ENCODE peak calls at places on chromosomes 13 and 19, in ten cellular contexts. One of them, this sample, is unnamed.

GRCh38 chr19:10780368-10780767 is 55.6 kb downstream of the TMED1 start:
- DNase-seq in transverse colon: peak; percentile 42
- DNase-seq in activated T-helper 1 cell treated with Interleukin-2 at 50 U/mL for 16 hours: no peak
- DNase-seq in H54: peak; percentile 80
- DNase-seq in HAP-1: no peak
- DNase-seq in activated CD4-positive, alpha-beta memory T cell treated with anti-CD3 and anti-CD28 coated beads, Interleukin-2, amount 10 ng/mL, durations not matched to agents 7 days and 5 days: no peak
- DNase-seq in fibroblast of the conjunctiva: peak; percentile 67
- DNase-seq in effector CD4-positive, alpha-beta T cell: no peak
- DNase-seq in effector memory CD8-positive, alpha-beta T cell: no peak
- DNase-seq in NCI-H748 treated with DMSO at 0.1 percent for 48 hours: no peak
- DNase-seq in this sample: no peak

GRCh38 chr19:8566855-8567254 is 10.4 kb downstream of the MYO1F start:
- DNase-seq in effector CD4-positive, alpha-beta T cell: no peak
- DNase-seq in effector memory CD8-positive, alpha-beta T cell: no peak
- DNase-seq in transverse colon: no peak
- DNase-seq in fibroblast of the conjunctiva: no peak
- DNase-seq in activated CD4-positive, alpha-beta memory T cell treated with anti-CD3 and anti-CD28 coated beads, Interleukin-2, amount 10 ng/mL, durations not matched to agents 7 days and 5 days: no peak
- DNase-seq in H54: no peak
- DNase-seq in activated T-helper 1 cell treated with Interleukin-2 at 50 U/mL for 16 hours: no peak
- DNase-seq in NCI-H748 treated with DMSO at 0.1 percent for 48 hours: no peak
- DNase-seq in HAP-1: no peak
- DNase-seq in this sample: no peak

GRCh38 chr13:108342369-108343289 is 73.1 kb downstream of the TNFSF13B start:
- DNase-seq in fibroblast of the conjunctiva: peak; percentile 10
- DNase-seq in NCI-H748 treated with DMSO at 0.1 percent for 48 hours: peak; percentile 29
- DNase-seq in activated CD4-positive, alpha-beta memory T cell treated with anti-CD3 and anti-CD28 coated beads, Interleukin-2, amount 10 ng/mL, durations not matched to agents 7 days and 5 days: peak; percentile 30
- DNase-seq in effector memory CD8-positive, alpha-beta T cell: no peak
- DNase-seq in effector CD4-positive, alpha-beta T cell: peak; percentile 4
- DNase-seq in HAP-1: peak; percentile 4
- DNase-seq in H54: no peak
- DNase-seq in activated T-helper 1 cell treated with Interleukin-2 at 50 U/mL for 16 hours: no peak
- DNase-seq in transverse colon: no peak
- DNase-seq in this sample: peak; percentile 20

GRCh38 chr19:42079886-42080763 is 4.2 kb downstream of the ZNF574 start:
- DNase-seq in effector CD4-positive, alpha-beta T cell: no peak
- DNase-seq in H54: no peak
- DNase-seq in effector memory CD8-positive, alpha-beta T cell: no peak
- DNase-seq in NCI-H748 treated with DMSO at 0.1 percent for 48 hours: no peak
- DNase-seq in HAP-1: no peak
- DNase-seq in activated T-helper 1 cell treated with Interleukin-2 at 50 U/mL for 16 hours: no peak
- DNase-seq in transverse colon: no peak
- DNase-seq in fibroblast of the conjunctiva: no peak
- DNase-seq in activated CD4-positive, alpha-beta memory T cell treated with anti-CD3 and anti-CD28 coated beads, Interleukin-2, amount 10 ng/mL, durations not matched to agents 7 days and 5 days: no peak
- DNase-seq in this sample: no peak

GRCh38 chr13:104641309-104641708 is 1575.1 kb upstream of the SLC10A2 start:
- DNase-seq in HAP-1: no peak
- DNase-seq in NCI-H748 treated with DMSO at 0.1 percent for 48 hours: no peak
- DNase-seq in effector memory CD8-positive, alpha-beta T cell: no peak
- DNase-seq in effector CD4-positive, alpha-beta T cell: no peak
- DNase-seq in H54: no peak
- DNase-seq in activated T-helper 1 cell treated with Interleukin-2 at 50 U/mL for 16 hours: no peak
- DNase-seq in fibroblast of the conjunctiva: peak; percentile 8
- DNase-seq in activated CD4-positive, alpha-beta memory T cell treated with anti-CD3 and anti-CD28 coated beads, Interleukin-2, amount 10 ng/mL, durations not matched to agents 7 days and 5 days: no peak
- DNase-seq in transverse colon: no peak
- DNase-seq in this sample: no peak

GRCh38 chr19:8654591-8655339 is 24.3 kb downstream of the NFILZ start:
- DNase-seq in H54: peak; percentile 60
- DNase-seq in transverse colon: peak; percentile 50
- DNase-seq in HAP-1: peak; percentile 49
- DNase-seq in effector memory CD8-positive, alpha-beta T cell: peak; percentile 62
- DNase-seq in effector CD4-positive, alpha-beta T cell: peak; percentile 51
- DNase-seq in fibroblast of the conjunctiva: peak; percentile 12
- DNase-seq in activated CD4-positive, alpha-beta memory T cell treated with anti-CD3 and anti-CD28 coated beads, Interleukin-2, amount 10 ng/mL, durations not matched to agents 7 days and 5 days: peak; percentile 75
- DNase-seq in activated T-helper 1 cell treated with Interleukin-2 at 50 U/mL for 16 hours: peak; percentile 49
- DNase-seq in NCI-H748 treated with DMSO at 0.1 percent for 48 hours: no peak
- DNase-seq in this sample: peak; percentile 56

GRCh38 chr19:3190921-3191805 is 5.4 kb downstream of the NCLN start:
- DNase-seq in fibroblast of the conjunctiva: no peak
- DNase-seq in transverse colon: no peak
- DNase-seq in activated CD4-positive, alpha-beta memory T cell treated with anti-CD3 and anti-CD28 coated beads, Interleukin-2, amount 10 ng/mL, durations not matched to agents 7 days and 5 days: no peak
- DNase-seq in H54: no peak
- DNase-seq in HAP-1: no peak
- DNase-seq in activated T-helper 1 cell treated with Interleukin-2 at 50 U/mL for 16 hours: no peak
- DNase-seq in NCI-H748 treated with DMSO at 0.1 percent for 48 hours: no peak
- DNase-seq in effector CD4-positive, alpha-beta T cell: no peak
- DNase-seq in effector memory CD8-positive, alpha-beta T cell: no peak
- DNase-seq in this sample: no peak

GRCh38 chr13:106234656-106235055 is 300.8 kb downstream of the EFNB2 start:
- DNase-seq in activated T-helper 1 cell treated with Interleukin-2 at 50 U/mL for 16 hours: no peak
- DNase-seq in effector CD4-positive, alpha-beta T cell: no peak
- DNase-seq in NCI-H748 treated with DMSO at 0.1 percent for 48 hours: no peak
- DNase-seq in transverse colon: no peak
- DNase-seq in activated CD4-positive, alpha-beta memory T cell treated with anti-CD3 and anti-CD28 coated beads, Interleukin-2, amount 10 ng/mL, durations not matched to agents 7 days and 5 days: no peak
- DNase-seq in H54: no peak
- DNase-seq in HAP-1: no peak
- DNase-seq in fibroblast of the conjunctiva: no peak
- DNase-seq in effector memory CD8-positive, alpha-beta T cell: no peak
- DNase-seq in this sample: no peak

GRCh38 chr13:50685491-50685890 is 158.0 kb downstream of the DLEU7 start:
- DNase-seq in effector CD4-positive, alpha-beta T cell: no peak
- DNase-seq in NCI-H748 treated with DMSO at 0.1 percent for 48 hours: peak; percentile 57
- DNase-seq in HAP-1: peak; percentile 80
- DNase-seq in activated T-helper 1 cell treated with Interleukin-2 at 50 U/mL for 16 hours: no peak
- DNase-seq in transverse colon: peak; percentile 41
- DNase-seq in H54: no peak
- DNase-seq in activated CD4-positive, alpha-beta memory T cell treated with anti-CD3 and anti-CD28 coated beads, Interleukin-2, amount 10 ng/mL, durations not matched to agents 7 days and 5 days: no peak
- DNase-seq in fibroblast of the conjunctiva: peak; percentile 67
- DNase-seq in effector memory CD8-positive, alpha-beta T cell: no peak
- DNase-seq in this sample: no peak

GRCh38 chr13:77865588-77865987 is 53.0 kb downstream of the EDNRB start:
- DNase-seq in NCI-H748 treated with DMSO at 0.1 percent for 48 hours: no peak
- DNase-seq in effector memory CD8-positive, alpha-beta T cell: no peak
- DNase-seq in H54: no peak
- DNase-seq in transverse colon: no peak
- DNase-seq in HAP-1: no peak
- DNase-seq in activated T-helper 1 cell treated with Interleukin-2 at 50 U/mL for 16 hours: no peak
- DNase-seq in fibroblast of the conjunctiva: no peak
- DNase-seq in activated CD4-positive, alpha-beta memory T cell treated with anti-CD3 and anti-CD28 coated beads, Interleukin-2, amount 10 ng/mL, durations not matched to agents 7 days and 5 days: no peak
- DNase-seq in effector CD4-positive, alpha-beta T cell: no peak
- DNase-seq in this sample: no peak

GRCh38 chr13:45447050-45447661 is 17.6 kb upstream of the COG3 start:
- DNase-seq in transverse colon: no peak
- DNase-seq in activated CD4-positive, alpha-beta memory T cell treated with anti-CD3 and anti-CD28 coated beads, Interleukin-2, amount 10 ng/mL, durations not matched to agents 7 days and 5 days: no peak
- DNase-seq in H54: no peak
- DNase-seq in NCI-H748 treated with DMSO at 0.1 percent for 48 hours: no peak
- DNase-seq in effector CD4-positive, alpha-beta T cell: no peak
- DNase-seq in fibroblast of the conjunctiva: no peak
- DNase-seq in effector memory CD8-positive, alpha-beta T cell: no peak
- DNase-seq in HAP-1: no peak
- DNase-seq in activated T-helper 1 cell treated with Interleukin-2 at 50 U/mL for 16 hours: no peak
- DNase-seq in this sample: peak; percentile 9

GRCh38 chr19:1232652-1233360 is 5.0 kb downstream of the CBARP start:
- DNase-seq in transverse colon: no peak
- DNase-seq in effector memory CD8-positive, alpha-beta T cell: no peak
- DNase-seq in NCI-H748 treated with DMSO at 0.1 percent for 48 hours: no peak
- DNase-seq in activated T-helper 1 cell treated with Interleukin-2 at 50 U/mL for 16 hours: no peak
- DNase-seq in activated CD4-positive, alpha-beta memory T cell treated with anti-CD3 and anti-CD28 coated beads, Interleukin-2, amount 10 ng/mL, durations not matched to agents 7 days and 5 days: no peak
- DNase-seq in HAP-1: no peak
- DNase-seq in H54: no peak
- DNase-seq in fibroblast of the conjunctiva: no peak
- DNase-seq in effector CD4-positive, alpha-beta T cell: no peak
- DNase-seq in this sample: no peak

GRCh38 chr13:51380269-51380668 is 40.8 kb downstream of the SERPINE3 start:
- DNase-seq in fibroblast of the conjunctiva: peak; percentile 38
- DNase-seq in activated CD4-positive, alpha-beta memory T cell treated with anti-CD3 and anti-CD28 coated beads, Interleukin-2, amount 10 ng/mL, durations not matched to agents 7 days and 5 days: no peak
- DNase-seq in NCI-H748 treated with DMSO at 0.1 percent for 48 hours: peak; percentile 21
- DNase-seq in effector memory CD8-positive, alpha-beta T cell: no peak
- DNase-seq in H54: no peak
- DNase-seq in effector CD4-positive, alpha-beta T cell: no peak
- DNase-seq in activated T-helper 1 cell treated with Interleukin-2 at 50 U/mL for 16 hours: no peak
- DNase-seq in HAP-1: no peak
- DNase-seq in transverse colon: no peak
- DNase-seq in this sample: no peak

GRCh38 chr19:52679598-52679997 is 41.4 kb upstream of the ZNF83 start:
- DNase-seq in transverse colon: no peak
- DNase-seq in activated T-helper 1 cell treated with Interleukin-2 at 50 U/mL for 16 hours: no peak
- DNase-seq in effector memory CD8-positive, alpha-beta T cell: no peak
- DNase-seq in H54: no peak
- DNase-seq in fibroblast of the conjunctiva: no peak
- DNase-seq in effector CD4-positive, alpha-beta T cell: no peak
- DNase-seq in NCI-H748 treated with DMSO at 0.1 percent for 48 hours: no peak
- DNase-seq in HAP-1: no peak
- DNase-seq in activated CD4-positive, alpha-beta memory T cell treated with anti-CD3 and anti-CD28 coated beads, Interleukin-2, amount 10 ng/mL, durations not matched to agents 7 days and 5 days: no peak
- DNase-seq in this sample: no peak

GRCh38 chr19:51018745-51019543 is 565 bp downstream of the KLK10 start:
- DNase-seq in HAP-1: no peak
- DNase-seq in activated T-helper 1 cell treated with Interleukin-2 at 50 U/mL for 16 hours: no peak
- DNase-seq in effector memory CD8-positive, alpha-beta T cell: no peak
- DNase-seq in fibroblast of the conjunctiva: no peak
- DNase-seq in transverse colon: no peak
- DNase-seq in activated CD4-positive, alpha-beta memory T cell treated with anti-CD3 and anti-CD28 coated beads, Interleukin-2, amount 10 ng/mL, durations not matched to agents 7 days and 5 days: no peak
- DNase-seq in H54: no peak
- DNase-seq in NCI-H748 treated with DMSO at 0.1 percent for 48 hours: no peak
- DNase-seq in effector CD4-positive, alpha-beta T cell: no peak
- DNase-seq in this sample: no peak

GRCh38 chr19:2254052-2254872 is 2.0 kb downstream of the JSRP1 start:
- DNase-seq in effector CD4-positive, alpha-beta T cell: no peak
- DNase-seq in activated CD4-positive, alpha-beta memory T cell treated with anti-CD3 and anti-CD28 coated beads, Interleukin-2, amount 10 ng/mL, durations not matched to agents 7 days and 5 days: no peak
- DNase-seq in fibroblast of the conjunctiva: no peak
- DNase-seq in H54: no peak
- DNase-seq in transverse colon: no peak
- DNase-seq in activated T-helper 1 cell treated with Interleukin-2 at 50 U/mL for 16 hours: no peak
- DNase-seq in NCI-H748 treated with DMSO at 0.1 percent for 48 hours: no peak
- DNase-seq in effector memory CD8-positive, alpha-beta T cell: no peak
- DNase-seq in HAP-1: no peak
- DNase-seq in this sample: no peak

GRCh38 chr13:26502826-26503225 is 54.7 kb upstream of the WASF3 start:
- DNase-seq in NCI-H748 treated with DMSO at 0.1 percent for 48 hours: no peak
- DNase-seq in fibroblast of the conjunctiva: peak; percentile 35
- DNase-seq in HAP-1: no peak
- DNase-seq in H54: no peak
- DNase-seq in effector CD4-positive, alpha-beta T cell: no peak
- DNase-seq in transverse colon: no peak
- DNase-seq in activated CD4-positive, alpha-beta memory T cell treated with anti-CD3 and anti-CD28 coated beads, Interleukin-2, amount 10 ng/mL, durations not matched to agents 7 days and 5 days: no peak
- DNase-seq in activated T-helper 1 cell treated with Interleukin-2 at 50 U/mL for 16 hours: no peak
- DNase-seq in effector memory CD8-positive, alpha-beta T cell: no peak
- DNase-seq in this sample: no peak

This sample was measured in NT2/D1.